ENCODE peak calls at places on chromosomes 16 and 17, in eight cellular contexts. V, P, T, R, Z, L, Q and G are unnamed samples.

GRCh38 chr16:85536411-85537330 is 76.5 kb upstream of the GSE1 start:
- DNase-seq in V (no peak), P (no peak), T (no peak), R (no peak), Z (no peak), L (no peak), Q (no peak), G (no peak)

GRCh38 chr17:2883544-2884203 is 87.4 kb downstream of the RAP1GAP2 start:
- DNase-seq in V (no peak), P (no peak), T (peak; percentile 62), R (no peak), Z (peak; percentile 71), L (no peak), Q (no peak), G (no peak)

GRCh38 chr17:44004761-44005526 is 522 bp downstream of the NAGS start:
- DNase-seq in V (peak; percentile 49), P (peak; percentile 81), T (no peak), R (peak; percentile 36), Z (no peak), L (no peak), Q (peak; percentile 85), G (peak; percentile 43)

GRCh38 chr16:88337538-88337937 is 45.2 kb upstream of the ZNF469 start:
- DNase-seq in V (no peak), P (no peak), T (no peak), R (no peak), Z (no peak), L (no peak), Q (no peak), G (no peak)

GRCh38 chr17:45277216-45277849 is 15.4 kb upstream of the SPATA32 start:
- DNase-seq in V (peak; percentile 94), P (peak; percentile 97), T (peak; percentile 91), R (peak; percentile 99), Z (peak; percentile 96), L (peak; percentile 90), Q (peak; percentile 99), G (peak; percentile 92)

GRCh38 chr16:31033709-31034492 is 543 bp downstream of the STX4 start:
- DNase-seq in V (peak; percentile 94), P (peak; percentile 97), T (peak; percentile 70), R (peak; percentile 93), Z (peak; percentile 82), L (peak; percentile 43), Q (peak; percentile 97), G (peak; percentile 93)

GRCh38 chr17:37066322-37066905 is 117.7 kb downstream of the AATF start:
- DNase-seq in V (no peak), P (no peak), T (no peak), R (no peak), Z (no peak), L (no peak), Q (no peak), G (no peak)

GRCh38 chr17:39617446-39618251 is 9.1 kb upstream of the PPP1R1B start:
- DNase-seq in V (peak; percentile 83), P (peak; percentile 88), T (peak; percentile 13), R (peak; percentile 82), Z (peak; percentile 79), L (no peak), Q (peak; percentile 81), G (peak; percentile 73)

GRCh38 chr16:77723108-77723514 is 797 bp downstream of the NUDT7 start:
- DNase-seq in V (peak; percentile 21), P (no peak), T (peak; percentile 72), R (no peak), Z (no peak), L (no peak), Q (no peak), G (no peak)

GRCh38 chr16:66858740-66859396 is 14.7 kb downstream of the CA7 start:
- DNase-seq in V (no peak), P (peak; percentile 52), T (peak; percentile 49), R (peak; percentile 48), Z (no peak), L (peak; percentile 63), Q (peak; percentile 57), G (no peak)

GRCh38 chr16:31331141-31331764 is 23.7 kb upstream of the ITGAX start:
- DNase-seq in V (no peak), P (peak; percentile 84), T (no peak), R (no peak), Z (no peak), L (no peak), Q (peak; percentile 59), G (no peak)

DNA sequence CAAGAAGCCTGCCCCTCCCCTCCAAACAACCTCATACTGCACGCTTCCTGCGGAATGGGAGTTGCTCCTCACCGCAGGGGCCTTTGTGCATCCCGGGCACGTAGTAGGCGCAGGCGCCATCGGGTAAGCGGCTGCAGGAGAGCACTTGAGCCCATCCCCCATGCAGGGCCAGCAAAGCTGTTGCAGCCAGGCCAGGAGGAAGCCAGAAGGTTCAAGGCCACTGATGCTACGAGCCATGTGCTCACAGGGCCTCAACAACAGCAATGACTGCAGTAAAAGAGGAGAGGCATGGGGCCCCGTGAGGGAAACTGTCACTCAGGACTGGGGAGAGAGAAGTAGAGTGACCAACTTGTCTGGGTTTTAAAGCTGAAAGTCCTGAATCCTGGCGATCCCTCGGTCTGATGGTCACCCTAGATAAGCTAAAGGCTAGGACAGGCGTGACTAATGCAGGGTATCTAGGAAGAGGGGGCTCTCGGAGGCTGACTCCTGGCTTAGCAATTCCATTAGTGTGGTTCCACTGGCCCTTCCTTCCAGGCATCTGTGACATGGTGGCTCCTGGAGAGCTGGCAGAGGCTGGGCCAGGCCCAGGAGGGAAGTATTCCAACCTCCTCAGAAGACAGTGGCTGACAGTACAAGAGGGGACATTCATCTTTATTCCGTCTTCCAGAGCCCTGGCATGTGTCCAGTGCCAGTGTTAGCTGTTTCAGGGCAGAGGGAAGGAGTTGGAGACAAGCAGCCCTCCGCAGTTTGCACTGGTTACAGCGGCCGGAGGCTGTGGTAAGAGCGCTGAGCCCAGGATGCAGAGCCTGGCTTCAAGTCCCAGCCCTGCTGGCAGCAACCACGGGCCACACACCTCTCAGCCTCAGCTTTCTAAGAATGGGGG is 20.8 kb downstream of the GOSR2 start:
- DNase-seq in V (no peak), P (no peak), T (peak; percentile 36), R (no peak), Z (no peak), L (no peak), Q (no peak), G (peak; percentile 70)
- TF ChIP-seq POLR2A in V (no peak), P (no peak), T (no peak), R (no peak), Z (no peak), L (no peak), Q (no peak), G (no peak)

DNA sequence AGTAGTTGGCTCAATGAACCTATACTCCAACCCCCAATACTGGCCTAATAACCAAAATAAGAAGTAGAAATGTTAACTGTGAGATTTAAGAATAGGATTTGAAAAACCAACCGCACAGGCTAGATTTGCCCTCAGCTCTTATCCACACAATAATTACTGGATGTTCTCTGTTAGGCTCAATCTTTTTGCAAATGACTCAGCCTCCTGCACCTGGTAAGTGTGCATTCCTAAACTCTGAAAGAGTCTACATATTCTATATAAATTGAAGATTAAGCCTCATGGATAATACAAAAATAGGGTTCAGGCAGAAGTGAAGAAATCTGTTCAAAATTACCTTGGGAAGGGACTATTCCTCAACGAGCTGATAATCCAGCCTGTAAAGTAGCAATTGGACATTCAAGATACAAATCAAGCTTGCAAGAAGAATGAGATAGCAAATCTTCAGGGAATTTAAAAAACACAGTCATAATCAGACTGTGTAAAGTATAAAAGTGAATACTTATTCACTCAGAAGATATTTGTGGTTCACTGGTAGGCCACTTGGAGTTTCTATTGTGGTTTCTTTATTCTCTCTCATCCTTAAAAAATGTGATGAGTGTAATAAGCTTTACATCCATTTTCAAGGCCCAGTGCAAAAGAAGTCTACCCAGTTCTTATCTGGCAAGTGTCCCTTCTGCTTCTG is 931.9 kb upstream of the SOX9 start:
- DNase-seq in V (no peak), P (no peak), T (peak; percentile 95), R (no peak), Z (no peak), L (peak; percentile 16), Q (no peak), G (no peak)
- H3K9me3 ChIP-seq in V (no peaks in the 10 kb centered on the region), P (no peaks in the 10 kb centered on the region), T (no peaks in the 10 kb centered on the region), R (no peaks in the 10 kb centered on the region), Z (no peaks in the 10 kb centered on the region), L (no peaks in the 10 kb centered on the region), Q (no peaks in the 10 kb centered on the region), G (no peaks in the 10 kb centered on the region)

GRCh38 chr16:83231771-83232170 is 576.0 kb upstream of the HSBP1 start:
- DNase-seq in V (no peak), P (no peak), T (peak; percentile 55), R (no peak), Z (no peak), L (no peak), Q (no peak), G (no peak)
- TF ChIP-seq POLR2A in V (no peak), P (no peak), T (no peak), R (no peak), Z (no peak), L (no peak), Q (no peak), G (no peak)

GRCh38 chr16:3295209-3295608 is 10.0 kb downstream of the TIGD7 start:
- DNase-seq in V (no peak), P (no peak), T (no peak), R (no peak), Z (no peak), L (no peak), Q (no peak), G (no peak)
- H3K9me3 ChIP-seq in V (peaks cover 93% of the 10 kb centered on the region), P (peaks cover 18% of the 10 kb centered on the region), T (peaks cover 62% of the 10 kb centered on the region), R (peaks cover 98% of the 10 kb centered on the region), Z (peaks cover 97% of the 10 kb centered on the region), L (peaks cover 24% of the 10 kb centered on the region), Q (peaks cover 20% of the 10 kb centered on the region), G (no peaks in the 10 kb centered on the region)